ENCODE peak calls at places on chromosome 1, in eight cellular contexts. X, B, A, Y, D, M, I and K are unnamed samples.

GRCh38 chr1:232765536-232765935 is 39.7 kb upstream of the MAP10 start:
- DNase-seq in I (no peak), Y (no peak), D (no peak), X (no peak), B (no peak), A (no peak), M (no peak), K (no peak)

GRCh38 chr1:205442051-205442721 is 13.7 kb downstream of the BLACAT1 start:
- DNase-seq in I (no peak), M (no peak), B (no peak), D (no peak), A (no peak), X (no peak), Y (no peak), K (no peak)

GRCh38 chr1:236860096-236860495 is 65.0 kb downstream of the MTR start:
- DNase-seq in B (no peak), D (no peak), A (no peak), M (no peak), X (no peak), Y (no peak), I (no peak), K (no peak)

GRCh38 chr1:8411803-8412182 is 93.9 kb downstream of the SLC45A1 start:
- DNase-seq in X (no peak), M (no peak), B (no peak), Y (no peak), I (no peak), D (no peak), A (no peak), K (no peak)

GRCh38 chr1:115341948-115342347 is 3.9 kb upstream of the NGF start:
- DNase-seq in I (no peak), B (no peak), A (no peak), X (no peak), M (no peak), Y (no peak), D (no peak), K (no peak)

GRCh38 chr1:37143818-37144217 is 109.5 kb upstream of the GRIK3 start:
- DNase-seq in A (no peak), Y (no peak), X (no peak), B (no peak), D (no peak), I (no peak), M (no peak), K (no peak)

GRCh38 chr1:2569060-2569459 is 12.9 kb downstream of the TNFRSF14 start:
- DNase-seq in I (no peak), Y (no peak), B (no peak), X (no peak), A (no peak), M (no peak), D (no peak), K (no peak)

GRCh38 chr1:242081446-242081845 is 82.5 kb upstream of the MAP1LC3C start:
- DNase-seq in M (peak), A (no peak), I (no peak), D (no peak), B (no peak), X (no peak), Y (no peak), K (peak)

GRCh38 chr1:197773856-197774255 is 1.4 kb downstream of the DENND1B start:
- DNase-seq in A (no peak), B (no peak), I (no peak), M (peak), Y (no peak), X (no peak), D (no peak), K (peak)

GRCh38 chr1:170665625-170666024 is 1.7 kb downstream of the PRRX1 start:
- DNase-seq in X (no peak), M (peak), B (no peak), A (peak), I (no peak), D (no peak), Y (no peak), K (peak)

GRCh38 chr1:23528245-23528978 is 2.6 kb downstream of the E2F2 start:
- DNase-seq in X (peak), M (peak), I (peak), D (peak), B (peak), A (no peak), Y (peak), K (peak)

GRCh38 chr1:160346953-160347352 is 3.8 kb downstream of the NCSTN start:
- DNase-seq in I (no peak), A (no peak), M (no peak), X (no peak), D (no peak), Y (no peak), B (no peak), K (no peak)

GRCh38 chr1:228777211-228777610 is 41.9 kb downstream of the RHOU start:
- DNase-seq in Y (no peak), A (no peak), M (no peak), B (no peak), X (no peak), I (no peak), D (no peak), K (no peak)